ENCODE peak calls at places on chromosomes 6 and 20, in eight cellular contexts. U is cardiac fibroblast, P is fibroblast of mammary gland, Y is heart left ventricle, I is Peyer's patch, Z is astrocyte of the cerebellum, T is foreskin fibroblast, E is left ventricle myocardium inferior. D is an unnamed sample.

GRCh38 chr6:45049188-45049843 is 278.8 kb upstream of the RUNX2 start:
- DNase-seq in U (peak), P (peak), Y (no peak), Z (no peak), I (no peak), E (no peak), T (peak), D (no peak)

GRCh38 chr20:4524307-4524706 is 197.4 kb upstream of the PRND start:
- DNase-seq in I (no peak), Y (no peak), P (no peak), Z (no peak), U (no peak), T (no peak), E (no peak), D (no peak)

GRCh38 chr20:60800185-60800584 is 451.9 kb upstream of the CDH4 start:
- DNase-seq in Y (no peak), I (no peak), Z (no peak), E (no peak), P (no peak), U (no peak), T (no peak), D (no peak)

GRCh38 chr6:138695193-138695592 is 78.4 kb upstream of the CCDC28A start:
- DNase-seq in Y (no peak), E (no peak), Z (no peak), P (peak), I (no peak), U (no peak), T (peak), D (no peak)

GRCh38 chr6:91573826-91574416 is 987.0 kb upstream of the MAP3K7 start:
- DNase-seq in P (no peak), U (no peak), E (no peak), Z (no peak), Y (no peak), T (no peak), I (no peak), D (no peak)

GRCh38 chr20:63752411-63753101 is 13.0 kb downstream of the SLC2A4RG start:
- DNase-seq in E (no peak), P (no peak), U (no peak), T (no peak), I (no peak), Y (no peak), Z (no peak), D (no peak)

GRCh38 chr20:25139061-25139705 is 56.3 kb upstream of the ENTPD6 start:
- DNase-seq in U (no peak), E (no peak), P (no peak), I (no peak), Z (no peak), Y (no peak), T (no peak), D (no peak)

GRCh38 chr6:14085176-14085787 is 32.3 kb upstream of the CD83 start:
- DNase-seq in I (no peak), T (no peak), Z (no peak), Y (no peak), U (no peak), E (no peak), P (no peak), D (no peak)

GRCh38 chr6:26657268-26657667 is 2.3 kb downstream of the ZNF322 start:
- DNase-seq in Z (no peak), U (no peak), E (no peak), P (no peak), T (no peak), Y (no peak), I (no peak), D (no peak)

GRCh38 chr6:137827977-137828815 is 38.9 kb upstream of the TNFAIP3 start:
- DNase-seq in T (no peak), I (no peak), U (no peak), Z (no peak), E (no peak), P (no peak), Y (no peak), D (no peak)

GRCh38 chr20:51661609-51662178 is 106.5 kb downstream of the ATP9A start:
- DNase-seq in E (no peak), T (peak), U (no peak), Z (no peak), I (no peak), Y (no peak), P (peak), D (peak)

GRCh38 chr20:50948132-50948785 is 10.1 kb downstream of the DPM1 start:
- DNase-seq in Z (no peak), E (no peak), U (no peak), I (no peak), Y (no peak), T (no peak), P (no peak), D (no peak)

GRCh38 chr6:168180548-168181011 is 101.6 kb upstream of the FRMD1 start:
- DNase-seq in T (no peak), Y (no peak), U (no peak), Z (no peak), P (no peak), E (no peak), I (peak), D (no peak)

GRCh38 chr20:49385471-49385870 is 97.0 kb downstream of the KCNB1 start:
- DNase-seq in I (no peak), E (no peak), T (peak), P (peak), U (peak), Y (no peak), Z (no peak), D (peak)

GRCh38 chr20:46377532-46377931 is 28.9 kb downstream of the ELMO2 start:
- DNase-seq in T (no peak), E (no peak), Y (no peak), U (no peak), Z (no peak), P (no peak), I (no peak), D (no peak)

GRCh38 chr6:64861039-64861651 is 845.9 kb downstream of the EYS start:
- DNase-seq in Z (no peak), E (no peak), T (no peak), P (no peak), I (no peak), Y (no peak), U (no peak), D (no peak)

GRCh38 chr6:63803371-63803770 is 167.8 kb downstream of the PHF3 start:
- DNase-seq in U (no peak), Z (no peak), T (peak), E (no peak), P (no peak), Y (no peak), I (no peak), D (no peak)

GRCh38 chr6:13724174-13724573 is 12.5 kb upstream of the RANBP9 start:
- DNase-seq in Y (no peak), Z (no peak), P (no peak), T (no peak), U (no peak), E (no peak), I (no peak), D (no peak)

GRCh38 chr6:168370310-168370991 is 50.9 kb upstream of the DACT2 start:
- DNase-seq in Z (no peak), P (peak), Y (peak), U (peak), E (peak), I (peak), T (no peak), D (no peak)

GRCh38 chr6:32196682-32197616 is 4.5 kb upstream of the GPSM3 start:
- DNase-seq in Z (no peak), U (peak), I (no peak), T (peak), E (peak), P (no peak), Y (no peak), D (peak)

GRCh38 chr6:124009372-124009765 is 205.7 kb downstream of the NKAIN2 start:
- DNase-seq in Y (no peak), P (no peak), U (no peak), Z (no peak), I (no peak), E (no peak), T (no peak), D (no peak)

GRCh38 chr6:160972111-160972510 is 19.5 kb upstream of the MAP3K4 start:
- DNase-seq in U (peak), I (no peak), Y (no peak), T (peak), E (no peak), P (peak), Z (peak), D (peak)

GRCh38 chr20:11333634-11334033 is 584.1 kb upstream of the BTBD3 start:
- DNase-seq in Z (no peak), T (no peak), E (no peak), U (no peak), I (no peak), Y (no peak), P (no peak), D (no peak)

GRCh38 chr6:157143885-157144795 is 179.2 kb downstream of the TMEM242 start:
- DNase-seq in P (peak), U (peak), T (no peak), Y (no peak), E (no peak), Z (no peak), I (no peak), D (peak)

GRCh38 chr6:80440496-80441160 is 334.2 kb downstream of the BCKDHB start:
- DNase-seq in Z (no peak), E (no peak), I (no peak), Y (no peak), T (no peak), U (no peak), P (no peak), D (no peak)

GRCh38 chr20:15992564-15992963 is 580.7 kb downstream of the KIF16B start:
- DNase-seq in I (no peak), U (no peak), Y (no peak), E (no peak), P (peak), T (peak), Z (no peak), D (no peak)

GRCh38 chr6:37696841-37697735 is 595 bp downstream of the MDGA1 start:
- DNase-seq in I (peak), U (no peak), Z (no peak), Y (no peak), T (peak), E (peak), P (no peak), D (peak)

GRCh38 chr6:4756247-4756646 is 20.0 kb upstream of the CDYL start:
- DNase-seq in T (no peak), U (no peak), Z (no peak), I (no peak), P (no peak), Y (no peak), E (no peak), D (no peak)

GRCh38 chr20:51404297-51405060 is 138.0 kb downstream of the NFATC2 start:
- DNase-seq in T (no peak), P (no peak), Z (no peak), E (no peak), Y (no peak), I (no peak), U (peak), D (peak)

GRCh38 chr6:53956068-53956711 is 155.1 kb upstream of the MLIP start:
- DNase-seq in T (peak), U (peak), I (peak), Z (peak), Y (peak), P (peak), E (peak), D (peak)

GRCh38 chr6:163386329-163386910 is 28.1 kb upstream of the QKI start:
- DNase-seq in Y (no peak), P (peak), Z (no peak), I (no peak), T (no peak), U (no peak), E (no peak), D (no peak)

GRCh38 chr20:61976650-61977332 is 88.9 kb downstream of the TAF4 start:
- DNase-seq in T (no peak), Y (no peak), U (no peak), E (no peak), Z (peak), I (no peak), P (no peak), D (no peak)

GRCh38 chr6:19714415-19715165 is 122.6 kb upstream of the ID4 start:
- DNase-seq in I (no peak), E (no peak), Y (no peak), P (no peak), T (no peak), U (no peak), Z (peak), D (no peak)

GRCh38 chr6:130575557-130575956 is 209.7 kb downstream of the TMEM200A start:
- DNase-seq in Z (no peak), U (no peak), T (no peak), E (no peak), Y (no peak), I (no peak), P (no peak), D (no peak)

GRCh38 chr20:36167826-36168634 is 13.5 kb downstream of the EPB41L1 start:
- DNase-seq in Y (no peak), P (peak), Z (no peak), T (peak), U (peak), E (no peak), I (no peak), D (peak)

GRCh38 chr6:168209420-168209819 is 110.2 kb downstream of the DACT2 start:
- DNase-seq in P (no peak), U (no peak), Y (no peak), E (no peak), Z (no peak), I (no peak), T (no peak), D (no peak)

GRCh38 chr6:111723412-111723970 is 117.8 kb upstream of the TRAF3IP2 start:
- DNase-seq in P (peak), E (no peak), Y (no peak), I (no peak), U (no peak), T (no peak), Z (no peak), D (peak)

GRCh38 chr6:111724039-111724438 is 118.4 kb upstream of the TRAF3IP2 start:
- DNase-seq in P (no peak), I (no peak), T (no peak), U (no peak), E (no peak), Y (no peak), Z (no peak), D (no peak)

GRCh38 chr6:111721677-111722219 is 116.1 kb upstream of the TRAF3IP2 start:
- DNase-seq in U (peak), Y (no peak), E (no peak), I (no peak), T (peak), P (peak), Z (no peak), D (peak)

GRCh38 chr6:111720931-111721496 is 115.3 kb upstream of the TRAF3IP2 start:
- DNase-seq in Z (no peak), I (no peak), T (no peak), Y (no peak), P (no peak), U (no peak), E (no peak), D (no peak)

GRCh38 chr6:111722220-111722731 is 116.6 kb upstream of the TRAF3IP2 start:
- DNase-seq in P (peak), Y (no peak), I (no peak), T (peak), Z (no peak), E (no peak), U (peak), D (peak)
- H3K4me3 ChIP-seq in P (no peak), Y (no peak), I (no peak), T (no peak), Z (no peak), E (no peak), U (no peak), D (no peak)

DNA sequence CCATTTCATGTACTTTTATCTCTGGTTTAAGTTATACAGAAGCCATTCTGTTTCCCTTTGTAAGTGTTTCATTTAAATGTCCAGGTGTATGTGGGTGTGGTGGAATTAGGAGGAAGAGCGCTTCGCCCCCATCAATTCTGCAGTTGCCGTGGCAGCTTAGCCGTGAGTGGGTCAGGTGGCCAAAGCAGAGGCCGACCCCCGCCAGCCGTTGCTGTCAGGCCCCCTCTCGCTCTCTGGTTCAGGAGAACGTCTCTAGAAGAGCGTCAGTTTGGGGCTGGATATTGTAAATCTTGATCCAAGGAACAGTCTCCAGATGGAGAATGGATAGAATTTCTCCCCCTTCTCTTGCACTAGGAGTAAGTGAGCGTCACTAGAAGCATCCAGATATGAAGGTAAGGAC is 367.4 kb downstream of the FOXA2 start:
- DNase-seq in T (no peak), Z (no peak), I (no peak), Y (no peak), U (no peak), E (no peak), P (no peak), D (no peak)
- TF ChIP-seq CTCF in T (no peak), Z (no peak), I (no peak), Y (no peak), U (no peak), E (no peak), P (no peak), D (no peak)

GRCh38 chr6:116376149-116376548 is 5.4 kb downstream of the DSE start:
- DNase-seq in T (no peak), P (no peak), I (no peak), Y (no peak), Z (no peak), U (no peak), E (no peak), D (no peak)

GRCh38 chr6:116374586-116374985 is 3.8 kb downstream of the DSE start:
- DNase-seq in P (no peak), Y (no peak), T (no peak), E (no peak), U (no peak), Z (no peak), I (no peak), D (no peak)

GRCh38 chr6:116373300-116373699 is 2.6 kb downstream of the DSE start:
- DNase-seq in U (no peak), Z (no peak), I (no peak), E (no peak), Y (no peak), P (peak), T (no peak), D (no peak)

GRCh38 chr6:116375262-116375661 is 4.5 kb downstream of the DSE start:
- DNase-seq in Z (no peak), I (no peak), E (no peak), U (no peak), P (no peak), T (no peak), Y (no peak), D (no peak)

GRCh38 chr6:116373940-116374339 is 3.2 kb downstream of the DSE start:
- DNase-seq in E (no peak), Y (no peak), P (no peak), I (no peak), T (no peak), U (no peak), Z (no peak), D (no peak)
- H3K4me3 ChIP-seq in E (no peak), Y (no peak), P (no peak), I (no peak), T (no peak), U (no peak), Z (no peak), D (no peak)

DNA sequence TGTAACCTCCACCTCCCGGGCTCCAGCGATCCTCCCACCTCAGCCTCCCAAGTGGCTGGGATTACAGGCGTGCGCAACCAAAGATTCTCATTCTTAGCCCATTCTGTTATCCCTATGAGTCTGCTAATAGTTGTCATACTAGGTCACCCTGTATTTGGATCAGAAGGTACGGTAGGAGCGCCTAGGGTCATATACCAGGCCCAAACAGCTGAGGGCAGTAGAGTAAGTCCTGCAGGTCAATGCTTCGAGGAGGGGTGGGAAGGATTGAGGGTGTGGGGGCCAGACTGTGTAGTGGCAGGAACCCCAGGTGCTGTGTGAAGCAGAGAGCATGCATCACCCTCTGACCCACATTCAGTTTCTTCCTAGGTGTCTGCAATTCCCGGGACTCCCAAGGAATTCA is 22.7 kb upstream of the POU5F1 start:
- DNase-seq in Z (no peak), I (no peak), P (no peak), Y (no peak), T (no peak), E (no peak), U (no peak), D (no peak)
- TF ChIP-seq CTCF in Z (no peak), I (no peak), P (no peak), Y (no peak), T (no peak), E (no peak), U (no peak), D (no peak)

DNA sequence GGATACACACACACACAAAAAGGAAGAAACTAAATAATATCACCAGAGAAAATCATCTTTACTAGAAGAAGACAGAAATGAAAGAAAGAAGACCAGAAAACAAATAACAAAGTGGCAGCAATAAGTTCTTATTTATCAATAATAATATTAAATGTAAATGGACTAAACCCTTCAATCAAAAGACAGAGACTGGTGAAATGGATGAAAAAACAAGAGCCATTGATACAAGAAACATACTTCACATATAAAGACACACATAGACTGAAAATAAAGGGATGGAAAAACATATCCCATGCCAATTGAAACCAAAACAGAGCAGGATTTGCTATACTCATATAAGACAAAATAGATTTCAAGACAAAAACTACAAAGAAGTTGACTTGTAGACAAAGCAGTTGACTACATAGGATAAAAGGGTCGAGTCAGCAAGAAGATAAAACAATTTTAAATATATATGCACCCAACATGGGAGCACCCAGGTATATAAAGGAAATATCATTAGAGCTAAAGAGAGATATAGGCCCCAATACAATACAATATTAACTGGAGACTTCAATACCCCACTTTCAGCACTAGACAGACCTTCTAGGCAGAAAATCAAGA is 259.4 kb downstream of the EPM2A start:
- DNase-seq in I (no peak), Y (no peak), P (no peak), Z (no peak), U (no peak), E (no peak), T (no peak), D (no peak)
- H3K4me3 ChIP-seq in I (no peak), Y (no peak), P (no peak), Z (no peak), U (no peak), E (no peak), T (no peak), D (no peak)

DNA sequence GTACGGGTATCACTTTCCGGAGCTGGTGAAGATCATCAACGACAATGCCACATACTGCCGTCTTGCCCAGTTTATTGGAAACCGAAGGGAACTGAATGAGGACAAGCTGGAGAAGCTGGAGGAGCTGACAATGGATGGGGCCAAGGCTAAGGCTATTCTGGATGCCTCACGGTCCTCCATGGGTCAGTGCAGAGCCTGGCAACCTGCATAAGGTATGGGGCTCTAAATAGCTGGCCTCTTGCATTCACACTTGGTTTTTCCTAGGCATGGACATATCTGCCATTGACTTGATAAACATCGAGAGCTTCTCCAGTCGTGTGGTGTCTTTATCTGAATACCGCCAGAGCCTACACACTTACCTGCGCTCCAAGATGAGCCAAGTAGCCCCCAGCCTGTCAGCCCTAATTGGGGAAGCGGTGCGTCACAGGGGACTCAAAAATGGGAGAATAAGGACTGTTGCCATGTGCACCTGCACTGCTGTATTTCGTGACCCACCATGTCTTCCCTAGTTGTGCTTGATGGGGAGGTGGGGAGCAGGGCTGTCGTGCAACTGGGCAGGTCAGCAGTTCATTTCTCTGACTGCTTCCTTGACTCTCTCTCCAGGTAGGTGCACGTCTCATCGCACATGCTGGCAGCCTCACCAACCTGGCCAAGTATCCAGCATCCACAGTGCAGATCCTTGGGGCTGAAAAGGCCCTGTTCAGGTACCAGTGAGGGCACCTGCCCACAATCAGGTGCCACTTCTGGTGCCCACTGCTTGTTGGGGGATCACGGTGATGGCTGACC is 3.1 kb downstream of the NOP56 start:
- DNase-seq in T (no peak), P (no peak), E (no peak), Y (no peak), I (no peak), Z (no peak), U (no peak), D (no peak)
- TF ChIP-seq CTCF in T (no peak), P (no peak), E (no peak), Y (no peak), I (no peak), Z (no peak), U (no peak), D (no peak)

D was measured in astrocyte of the spinal cord.